ENCODE peak calls at places on chromosome 9, in four cellular contexts. One of them, this sample, is unnamed.

GRCh38 chr9:16458696-16459420 is 411.6 kb downstream of the BNC2 start:
- DNase-seq in coronary artery: no peak
- DNase-seq in HepG2: no peak
- DNase-seq in adrenal gland: no peak
- DNase-seq in this sample: no peak

GRCh38 chr9:110029422-110029814 is 178.5 kb downstream of the C9orf152 start:
- DNase-seq in coronary artery: no peak
- DNase-seq in HepG2: peak
- DNase-seq in adrenal gland: peak
- DNase-seq in this sample: no peak

GRCh38 chr9:7592321-7593319 is 207.0 kb downstream of the DMAC1 start:
- DNase-seq in coronary artery: no peak
- DNase-seq in HepG2: no peak
- DNase-seq in adrenal gland: no peak
- DNase-seq in this sample: no peak

GRCh38 chr9:107242073-107243063 is 40.7 kb upstream of the RAD23B start:
- DNase-seq in coronary artery: no peak
- DNase-seq in HepG2: no peak
- DNase-seq in adrenal gland: no peak
- DNase-seq in this sample: no peak

GRCh38 chr9:91486699-91487497 is 63.3 kb upstream of the NFIL3 start:
- DNase-seq in coronary artery: no peak
- DNase-seq in HepG2: no peak
- DNase-seq in adrenal gland: no peak
- DNase-seq in this sample: no peak

GRCh38 chr9:107488400-107489143 is 997 bp downstream of the KLF4 start:
- DNase-seq in coronary artery: peak
- DNase-seq in HepG2: no peak
- DNase-seq in adrenal gland: peak
- DNase-seq in this sample: peak

GRCh38 chr9:35679766-35680330 is 6.1 kb downstream of the CA9 start:
- DNase-seq in coronary artery: no peak
- DNase-seq in HepG2: no peak
- DNase-seq in adrenal gland: no peak
- DNase-seq in this sample: peak

GRCh38 chr9:102652471-102652870 is 342.7 kb upstream of the CYLC2 start:
- DNase-seq in coronary artery: no peak
- DNase-seq in HepG2: no peak
- DNase-seq in adrenal gland: no peak
- DNase-seq in this sample: no peak

GRCh38 chr9:94568250-94568889 is 13.5 kb downstream of the PCAT7 start:
- DNase-seq in coronary artery: peak
- DNase-seq in HepG2: no peak
- DNase-seq in adrenal gland: no peak
- DNase-seq in this sample: no peak

GRCh38 chr9:126329476-126330275 is 3.0 kb downstream of the MVB12B start:
- DNase-seq in coronary artery: peak
- DNase-seq in HepG2: no peak
- DNase-seq in adrenal gland: peak
- DNase-seq in this sample: no peak

GRCh38 chr9:16243798-16244197 is 626.7 kb downstream of the BNC2 start:
- DNase-seq in coronary artery: no peak
- DNase-seq in HepG2: no peak
- DNase-seq in adrenal gland: no peak
- DNase-seq in this sample: no peak

GRCh38 chr9:109012876-109013677 is at the start of gene CTNNAL1:
- DNase-seq in coronary artery: peak
- DNase-seq in HepG2: peak
- DNase-seq in adrenal gland: peak
- DNase-seq in this sample: peak

GRCh38 chr9:109107402-109108240 is 12.1 kb downstream of the TMEM245 start:
- DNase-seq in coronary artery: no peak
- DNase-seq in HepG2: peak
- DNase-seq in adrenal gland: peak
- DNase-seq in this sample: no peak

GRCh38 chr9:90124961-90125360 is 517.7 kb downstream of the DIRAS2 start:
- DNase-seq in coronary artery: no peak
- DNase-seq in HepG2: no peak
- DNase-seq in adrenal gland: no peak
- DNase-seq in this sample: no peak

GRCh38 chr9:11558043-11558442 is 945.2 kb upstream of the PTPRD start:
- DNase-seq in coronary artery: no peak
- DNase-seq in HepG2: no peak
- DNase-seq in adrenal gland: no peak
- DNase-seq in this sample: no peak

GRCh38 chr9:129866373-129867137 is 31.3 kb downstream of the USP20 start:
- DNase-seq in coronary artery: no peak
- DNase-seq in HepG2: no peak
- DNase-seq in adrenal gland: no peak
- DNase-seq in this sample: no peak

GRCh38 chr9:128917151-128917849 is 3.5 kb upstream of the PHYHD1 start:
- DNase-seq in coronary artery: peak
- DNase-seq in HepG2: peak
- DNase-seq in adrenal gland: peak
- DNase-seq in this sample: peak

GRCh38 chr9:91483189-91483691 is 59.6 kb upstream of the NFIL3 start:
- DNase-seq in coronary artery: no peak
- DNase-seq in HepG2: no peak
- DNase-seq in adrenal gland: no peak
- DNase-seq in this sample: peak

GRCh38 chr9:13264788-13265187 is 14.7 kb downstream of the MPDZ start:
- DNase-seq in coronary artery: no peak
- DNase-seq in HepG2: no peak
- DNase-seq in adrenal gland: no peak
- DNase-seq in this sample: no peak

GRCh38 chr9:117414220-117414905 is 494 bp downstream of the ASTN2 start:
- DNase-seq in coronary artery: no peak
- DNase-seq in HepG2: no peak
- DNase-seq in adrenal gland: no peak
- DNase-seq in this sample: peak

GRCh38 chr9:121808781-121809180 is 157.3 kb downstream of the DAB2IP start:
- DNase-seq in coronary artery: peak
- DNase-seq in HepG2: no peak
- DNase-seq in adrenal gland: no peak
- DNase-seq in this sample: no peak

GRCh38 chr9:21583628-21584027 is 101.5 kb upstream of the IFNE start:
- DNase-seq in coronary artery: no peak
- DNase-seq in HepG2: no peak
- DNase-seq in adrenal gland: no peak
- DNase-seq in this sample: no peak

GRCh38 chr9:79868532-79869189 is 296.9 kb downstream of the TLE4 start:
- DNase-seq in coronary artery: no peak
- DNase-seq in HepG2: no peak
- DNase-seq in adrenal gland: peak
- DNase-seq in this sample: no peak

GRCh38 chr9:91144782-91145181 is 216.9 kb downstream of the AUH start:
- DNase-seq in coronary artery: no peak
- DNase-seq in HepG2: no peak
- DNase-seq in adrenal gland: no peak
- DNase-seq in this sample: no peak

GRCh38 chr9:126461029-126461428 is 134.4 kb downstream of the MVB12B start:
- DNase-seq in coronary artery: peak
- DNase-seq in HepG2: no peak
- DNase-seq in adrenal gland: no peak
- DNase-seq in this sample: no peak

GRCh38 chr9:121558423-121558950 is 58.8 kb upstream of the GGTA1 start:
- DNase-seq in coronary artery: no peak
- DNase-seq in HepG2: no peak
- DNase-seq in adrenal gland: no peak
- DNase-seq in this sample: no peak

GRCh38 chr9:34884732-34885131 is 73.4 kb upstream of the PHF24 start:
- DNase-seq in coronary artery: no peak
- DNase-seq in HepG2: no peak
- DNase-seq in adrenal gland: no peak
- DNase-seq in this sample: no peak

GRCh38 chr9:22005083-22005699 is 3.9 kb downstream of the CDKN2B start:
- DNase-seq in coronary artery: no peak
- DNase-seq in HepG2: no peak
- DNase-seq in adrenal gland: no peak
- DNase-seq in this sample: no peak

DNA sequence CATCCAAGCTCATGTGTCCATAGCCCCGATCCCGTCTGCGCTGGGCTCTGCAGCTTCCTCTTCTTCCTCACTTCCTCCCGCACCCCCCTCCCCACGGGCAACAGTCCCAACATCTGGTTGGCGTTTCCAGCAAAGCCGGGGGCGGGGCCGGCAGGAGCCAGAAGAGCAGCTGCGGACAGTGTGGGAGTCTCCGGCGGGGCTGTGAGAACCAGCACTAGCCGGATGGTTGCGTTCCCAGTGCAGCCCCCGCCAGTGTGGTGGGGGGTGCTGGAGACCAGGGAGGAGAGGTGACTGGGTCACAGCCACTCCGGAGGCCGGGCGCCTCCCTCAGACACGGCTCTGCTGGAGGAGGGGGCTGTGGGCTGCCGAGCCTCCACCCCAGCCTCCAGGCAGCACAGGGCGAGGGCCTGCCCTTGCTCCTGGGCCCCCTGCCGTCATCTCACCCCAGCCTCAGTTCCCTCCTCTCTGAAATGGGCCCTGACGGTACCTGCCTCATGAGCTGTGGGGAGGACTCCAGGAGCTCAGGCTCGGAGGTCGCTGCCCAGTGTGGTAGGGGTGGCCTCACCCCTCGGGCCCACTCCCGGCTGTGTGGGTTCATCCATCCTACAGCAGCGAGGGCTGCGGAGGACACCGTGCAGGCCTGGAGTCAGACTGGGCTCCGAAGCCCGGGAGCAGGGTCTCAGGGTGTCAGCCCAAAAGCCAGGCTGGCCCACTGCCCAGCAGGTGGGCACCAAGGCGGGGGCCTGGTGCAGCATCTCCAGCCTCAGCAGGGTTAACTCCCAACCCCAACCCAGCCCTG is 41.5 kb upstream of the NOTCH1 start:
- DNase-seq in coronary artery: no peak
- DNase-seq in HepG2: no peak
- DNase-seq in adrenal gland: peak
- DNase-seq in this sample: peak
- H3K4me3 ChIP-seq in coronary artery: peak
- H3K4me3 ChIP-seq in HepG2: no peak
- H3K4me3 ChIP-seq in adrenal gland: no peak
- H3K4me3 ChIP-seq in this sample: no peak

GRCh38 chr9:97528529-97529230 is 27.2 kb downstream of the TMOD1 start:
- DNase-seq in coronary artery: no peak
- DNase-seq in HepG2: no peak
- DNase-seq in adrenal gland: no peak
- DNase-seq in this sample: no peak
- H3K4me3 ChIP-seq in coronary artery: no peak
- H3K4me3 ChIP-seq in HepG2: no peak
- H3K4me3 ChIP-seq in adrenal gland: no peak
- H3K4me3 ChIP-seq in this sample: no peak

GRCh38 chr9:131278421-131279111 is 2.3 kb upstream of the FAM78A start:
- DNase-seq in coronary artery: no peak
- DNase-seq in HepG2: no peak
- DNase-seq in adrenal gland: no peak
- DNase-seq in this sample: no peak
- H3K4me3 ChIP-seq in coronary artery: peak
- H3K4me3 ChIP-seq in HepG2: peak
- H3K4me3 ChIP-seq in adrenal gland: no peak
- H3K4me3 ChIP-seq in this sample: no peak

GRCh38 chr9:38047301-38048251 is 21.5 kb downstream of the SHB start:
- DNase-seq in coronary artery: no peak
- DNase-seq in HepG2: peak
- DNase-seq in adrenal gland: peak
- DNase-seq in this sample: peak
- H3K4me3 ChIP-seq in coronary artery: peak
- H3K4me3 ChIP-seq in HepG2: peak
- H3K4me3 ChIP-seq in adrenal gland: no peak
- H3K4me3 ChIP-seq in this sample: no peak

GRCh38 chr9:131923132-131923671 is 156.5 kb downstream of the MED27 start:
- DNase-seq in coronary artery: no peak
- DNase-seq in HepG2: no peak
- DNase-seq in adrenal gland: no peak
- DNase-seq in this sample: no peak
- H3K4me3 ChIP-seq in coronary artery: no peak
- H3K4me3 ChIP-seq in HepG2: no peak
- H3K4me3 ChIP-seq in adrenal gland: no peak
- H3K4me3 ChIP-seq in this sample: no peak

GRCh38 chr9:134390947-134391318 is 64.7 kb downstream of the RXRA start:
- DNase-seq in coronary artery: no peak
- DNase-seq in HepG2: no peak
- DNase-seq in adrenal gland: no peak
- DNase-seq in this sample: no peak
- H3K4me3 ChIP-seq in coronary artery: no peak
- H3K4me3 ChIP-seq in HepG2: no peak
- H3K4me3 ChIP-seq in adrenal gland: no peak
- H3K4me3 ChIP-seq in this sample: no peak

DNA sequence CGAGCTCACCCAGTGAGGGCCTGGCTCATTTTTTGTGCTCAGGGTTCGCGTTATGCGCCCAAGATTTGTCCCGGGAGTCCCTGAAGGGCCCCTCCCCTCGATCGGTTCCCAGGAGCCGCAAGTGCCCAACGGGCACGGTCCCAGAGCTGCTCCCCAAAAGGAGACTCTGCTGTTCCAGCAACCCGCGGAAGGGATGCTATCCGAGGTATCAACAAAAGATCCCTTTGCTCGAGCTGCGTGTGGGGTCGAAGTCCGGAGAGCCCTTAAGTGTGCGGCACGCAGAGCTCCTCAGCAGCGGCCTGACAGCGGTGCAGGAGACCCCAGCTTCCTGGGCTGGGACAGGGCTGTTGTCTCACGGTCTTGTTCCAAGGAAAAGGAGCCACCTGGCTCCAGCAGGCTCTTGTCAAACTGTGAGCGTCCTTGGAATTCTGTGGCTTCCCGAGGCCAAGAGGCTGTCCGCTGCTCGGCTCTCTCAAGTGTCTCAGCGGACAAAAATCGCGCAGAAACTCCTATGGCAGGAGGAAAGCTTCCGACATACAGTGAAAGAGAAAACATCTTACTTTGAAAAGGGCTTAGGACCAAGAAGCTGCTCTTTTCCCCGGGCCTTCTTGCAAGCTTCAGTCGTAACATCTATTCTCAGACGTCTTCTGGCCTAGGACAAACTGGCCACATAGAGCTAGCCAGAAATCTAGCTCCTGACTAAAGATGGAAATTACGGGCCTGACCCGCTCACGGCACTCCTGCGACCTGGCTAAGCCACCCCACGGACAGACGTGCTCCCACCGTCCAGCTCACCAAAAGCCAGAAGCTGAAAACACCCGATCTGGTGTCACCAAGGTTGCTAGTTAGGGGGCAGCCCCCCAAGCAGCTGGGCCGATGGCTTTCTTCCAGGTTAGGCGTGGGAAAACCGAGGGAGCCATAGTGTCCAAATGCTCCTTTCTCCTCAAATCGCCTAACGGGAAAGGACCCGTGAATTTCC is 2.6 kb upstream of the FOXB2 start:
- DNase-seq in coronary artery: no peak
- DNase-seq in HepG2: no peak
- DNase-seq in adrenal gland: no peak
- DNase-seq in this sample: no peak
- H3K4me3 ChIP-seq in coronary artery: peak
- H3K4me3 ChIP-seq in HepG2: no peak
- H3K4me3 ChIP-seq in adrenal gland: no peak
- H3K4me3 ChIP-seq in this sample: no peak